ENCODE peak calls at places on chromosomes 1 and 21, in five cellular contexts. B is left lung, P is brain microvascular endothelial cell, Z is adrenal gland, Y is GM23338. H is an unnamed sample. For H3K27me3, the result is how much of the 10 kb centered on the place peaks cover.

GRCh38 chr1:91697322-91698260 is 188.4 kb downstream of the TGFBR3 start:
- DNase-seq in B (no peak), P (peak), Z (no peak), Y (no peak), H (no peak)

GRCh38 chr1:9100471-9101043 is 28.3 kb downstream of the GPR157 start:
- DNase-seq in B (no peak), P (peak), Z (no peak), Y (no peak), H (no peak)

GRCh38 chr1:156969496-156969895 is 49.1 kb downstream of the LRRC71 start:
- DNase-seq in B (no peak), P (no peak), Z (no peak), Y (no peak), H (no peak)

GRCh38 chr1:21885236-21886037 is 51.7 kb downstream of the HSPG2 start:
- DNase-seq in B (no peak), P (no peak), Z (no peak), Y (no peak), H (no peak)

GRCh38 chr1:224482619-224483018 is 48.0 kb upstream of the WDR26 start:
- DNase-seq in B (no peak), P (no peak), Z (no peak), Y (no peak), H (no peak)

GRCh38 chr1:37739222-37739621 is 25.7 kb downstream of the EPHA10 start:
- DNase-seq in B (no peak), P (no peak), Z (no peak), Y (no peak), H (no peak)

GRCh38 chr1:26786437-26787380 is 1.0 kb upstream of the PIGV start:
- DNase-seq in B (peak), P (peak), Z (no peak), Y (peak), H (peak)

GRCh38 chr1:62433861-62434611 is 2.8 kb upstream of the USP1 start:
- DNase-seq in B (no peak), P (no peak), Z (no peak), Y (no peak), H (no peak)

GRCh38 chr1:169381162-169381561 is 13.2 kb downstream of the BLZF1 start:
- DNase-seq in B (no peak), P (no peak), Z (no peak), Y (no peak), H (no peak)

GRCh38 chr1:173507847-173508209 is 30.7 kb downstream of the PRDX6 start:
- DNase-seq in B (no peak), P (no peak), Z (no peak), Y (peak), H (no peak)

GRCh38 chr21:46317710-46318463 is 5.8 kb downstream of the C21orf58 start:
- DNase-seq in B (peak), P (no peak), Z (no peak), Y (peak), H (peak)

GRCh38 chr1:50873458-50874187 is 86.4 kb downstream of the FAF1 start:
- DNase-seq in B (peak), P (peak), Z (peak), Y (peak), H (no peak)

GRCh38 chr1:244802041-244802440 is 33.4 kb upstream of the COX20 start:
- DNase-seq in B (no peak), P (no peak), Z (no peak), Y (no peak), H (no peak)

GRCh38 chr1:219902951-219903350 is 25.4 kb downstream of the SLC30A10 start:
- DNase-seq in B (no peak), P (no peak), Z (no peak), Y (no peak), H (no peak)

GRCh38 chr1:226381226-226381998 is 26.5 kb downstream of the PARP1 start:
- DNase-seq in B (no peak), P (no peak), Z (no peak), Y (no peak), H (no peak)

GRCh38 chr1:211236633-211237321 is 22.4 kb upstream of the RCOR3 start:
- DNase-seq in B (no peak), P (no peak), Z (no peak), Y (no peak), H (no peak)

GRCh38 chr1:19260211-19261138 is 8.9 kb downstream of the MRTO4 start:
- DNase-seq in B (peak), P (peak), Z (no peak), Y (no peak), H (no peak)

GRCh38 chr1:200162258-200162657 is 134.7 kb downstream of the NR5A2 start:
- DNase-seq in B (no peak), P (no peak), Z (no peak), Y (no peak), H (no peak)
- TF ChIP-seq CTCF in B (no peak), P (no peak), Z (no peak), Y (no peak), H (no peak)

GRCh38 chr1:35210306-35211112 is 17.6 kb upstream of the SFPQ start:
- DNase-seq in B (no peak), P (no peak), Z (no peak), Y (peak), H (no peak)
- H3K27ac ChIP-seq in B (no peak), P (no peak), Z (no peak), Y (peak), H (no peak)

GRCh38 chr1:150006881-150007401 is 3.6 kb downstream of the OTUD7B start:
- DNase-seq in B (no peak), P (peak), Z (no peak), Y (no peak), H (no peak)

GRCh38 chr1:150008699-150009098 is 1.8 kb downstream of the OTUD7B start:
- DNase-seq in B (no peak), P (no peak), Z (no peak), Y (no peak), H (no peak)

GRCh38 chr1:150009604-150010387 is 730 bp downstream of the OTUD7B start:
- DNase-seq in B (peak), P (peak), Z (peak), Y (peak), H (peak)

GRCh38 chr1:150012611-150013010 is 2.1 kb upstream of the OTUD7B start:
- DNase-seq in B (no peak), P (no peak), Z (no peak), Y (no peak), H (no peak)

DNA sequence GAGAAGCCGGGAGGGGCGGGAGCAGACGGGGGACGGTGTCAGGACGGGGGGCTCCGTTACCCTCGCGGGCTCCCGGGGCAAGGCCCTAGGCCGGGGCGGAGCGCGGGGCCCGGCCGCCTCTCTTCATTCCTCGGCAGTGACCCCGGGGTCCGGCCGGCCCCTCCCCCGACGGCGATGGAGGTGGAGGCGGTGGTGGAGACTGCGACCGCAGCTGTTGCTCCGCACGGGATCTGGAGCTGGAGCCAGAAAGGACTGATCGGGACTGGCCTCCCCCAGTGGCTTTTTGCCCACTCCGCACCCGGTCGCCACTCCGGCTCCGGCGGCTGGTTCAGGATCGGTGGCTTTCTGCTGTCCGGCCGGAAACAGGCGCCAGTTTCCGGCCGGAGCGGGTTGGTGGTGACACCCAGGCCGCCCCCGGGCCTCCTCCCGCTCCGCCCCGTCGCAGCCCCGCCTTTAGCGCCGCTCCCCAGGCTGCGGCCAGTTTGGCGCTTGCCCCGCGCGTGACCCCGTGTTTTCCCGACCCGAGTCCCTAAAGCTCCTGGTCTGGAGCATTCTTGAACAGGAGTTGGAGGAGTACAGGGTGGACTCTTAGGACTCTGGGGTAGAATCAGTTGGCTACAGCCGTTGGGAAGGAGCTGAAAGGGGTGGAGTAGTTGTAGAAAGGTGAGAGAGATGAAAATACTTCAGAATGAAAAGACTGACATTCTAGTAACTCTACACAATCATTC is at the start of gene OTUD7B:
- DNase-seq in B (peak), P (peak), Z (peak), Y (peak), H (peak)
- H3K27me3 ChIP-seq in B (half or more), P (under half), Z (under half), Y (under half), H (half or more)

DNA sequence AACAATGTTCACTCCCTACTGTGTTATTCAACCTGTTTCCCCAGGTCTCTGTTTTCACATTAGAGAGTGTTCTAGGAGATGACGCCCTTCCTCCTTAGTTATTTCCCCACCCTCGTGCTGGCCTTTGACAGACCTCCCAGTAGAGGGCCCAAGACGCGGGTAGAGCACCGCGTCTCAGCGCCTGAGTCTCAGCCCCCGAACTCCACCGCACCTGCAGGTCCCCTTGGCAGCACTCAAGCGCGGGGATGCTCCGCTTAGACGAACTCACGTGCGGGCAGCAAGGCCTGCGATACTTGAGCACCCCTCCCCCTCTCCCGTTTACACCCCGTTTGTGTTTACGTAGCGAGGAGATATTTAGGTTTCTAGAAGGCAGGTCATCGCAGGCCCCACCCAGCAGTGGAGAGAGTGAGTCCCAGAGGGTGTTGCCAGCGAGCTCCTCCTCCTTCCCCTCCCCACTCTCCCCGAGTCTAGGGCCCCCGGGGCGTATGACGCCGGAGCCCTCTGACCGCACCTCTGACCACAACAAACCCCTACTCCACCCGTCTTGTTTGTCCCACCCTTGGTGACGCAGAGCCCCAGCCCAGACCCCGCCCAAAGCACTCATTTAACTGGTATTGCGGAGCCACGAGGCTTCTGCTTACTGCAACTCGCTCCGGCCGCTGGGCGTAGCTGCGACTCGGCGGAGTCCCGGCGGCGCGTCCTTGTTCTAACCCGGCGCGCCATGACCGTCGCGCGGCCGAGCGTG is at the start of gene CD55:
- DNase-seq in B (peak), P (peak), Z (peak), Y (peak), H (peak)
- TF ChIP-seq CTCF in B (no peak), P (peak), Z (peak), Y (peak), H (peak)

H was measured in heart left ventricle.